ENCODE peak calls at places on chromosome 3, in nine cellular contexts. K is heart left ventricle, S is spleen, F is right lobe of liver, B is tibial nerve, N is suprapubic skin, A is ovary, Q is breast epithelium, I is transverse colon. W is an unnamed sample.

GRCh38 chr3:72657666-72658065 is 190.6 kb downstream of the SHQ1 start:
- DNase-seq in F (no peak), B (no peak), A (no peak), S (no peak), I (no peak), N (no peak), K (no peak), Q (no peak), W (no peak)

GRCh38 chr3:105944721-105945120 is 75.9 kb upstream of the CBLB start:
- DNase-seq in N (no peak), A (no peak), F (no peak), I (no peak), B (no peak), Q (no peak), S (no peak), K (no peak), W (no peak)

GRCh38 chr3:69882560-69882959 is 117.0 kb upstream of the SAMMSON start:
- DNase-seq in S (no peak), I (no peak), A (no peak), N (no peak), Q (no peak), K (no peak), B (no peak), F (no peak), W (no peak)

GRCh38 chr3:38438421-38438820 is 15.3 kb upstream of the ACVR2B start:
- DNase-seq in B (peak; percentile 50), K (no peak), S (no peak), N (no peak), A (no peak), Q (no peak), F (no peak), I (peak; percentile 21), W (no peak)

GRCh38 chr3:10553586-10554235 is 48.3 kb upstream of the ATP2B2 start:
- DNase-seq in B (no peak), N (peak; percentile 35), A (no peak), Q (no peak), S (no peak), K (no peak), I (no peak), F (peak; percentile 7), W (no peak)

GRCh38 chr3:44478055-44478468 is 592 bp upstream of the ZNF445 start:
- DNase-seq in N (no peak), I (no peak), B (no peak), F (no peak), K (no peak), A (no peak), Q (no peak), S (no peak), W (no peak)

GRCh38 chr3:30688776-30689175 is 82.4 kb downstream of the TGFBR2 start:
- DNase-seq in K (peak; percentile 49), N (no peak), S (no peak), B (no peak), I (peak; percentile 49), Q (no peak), F (no peak), A (no peak), W (no peak)

GRCh38 chr3:184562146-184562861 is 719 bp downstream of the EPHB3 start:
- DNase-seq in S (peak; percentile 82), I (no peak), K (peak; percentile 27), F (no peak), A (peak; percentile 65), Q (no peak), N (no peak), B (no peak), W (peak; percentile 45)

GRCh38 chr3:71245971-71246860 is 337.3 kb downstream of the FOXP1 start:
- DNase-seq in F (no peak), A (peak; percentile 48), B (no peak), S (no peak), N (no peak), K (peak; percentile 32), I (no peak), Q (no peak), W (no peak)

GRCh38 chr3:185103359-185104127 is 49.3 kb downstream of the C3orf70 start:
- DNase-seq in I (no peak), Q (no peak), B (no peak), K (no peak), A (no peak), N (no peak), F (no peak), S (no peak), W (no peak)

GRCh38 chr3:197394464-197395321 is 96.3 kb upstream of the DLG1 start:
- DNase-seq in K (peak; percentile 89), A (peak; percentile 70), Q (peak; percentile 90), I (no peak), F (no peak), B (peak; percentile 31), N (no peak), S (peak; percentile 41), W (peak; percentile 61)

GRCh38 chr3:124315215-124316033 is 323.5 kb upstream of the ROPN1 start:
- DNase-seq in B (no peak), I (no peak), F (no peak), Q (no peak), A (no peak), K (no peak), N (no peak), S (no peak), W (no peak)

GRCh38 chr3:138774529-138775253 is 60.0 kb downstream of the PIK3CB start:
- DNase-seq in F (no peak), A (no peak), I (peak; percentile 48), S (no peak), N (no peak), K (peak; percentile 69), Q (peak; percentile 45), B (peak; percentile 82), W (peak; percentile 79)

GRCh38 chr3:25156526-25157075 is 271.5 kb upstream of the RARB start:
- DNase-seq in Q (no peak), A (no peak), I (no peak), F (no peak), K (no peak), S (no peak), B (peak; percentile 9), N (no peak), W (peak; percentile 18)

GRCh38 chr3:8938021-8938420 is 25.3 kb downstream of the RAD18 start:
- DNase-seq in A (no peak), N (no peak), S (no peak), I (no peak), F (no peak), Q (no peak), B (no peak), K (no peak), W (no peak)

GRCh38 chr3:49805884-49806701 is 3.0 kb downstream of the INKA1 start:
- DNase-seq in I (peak; percentile 44), K (peak; percentile 41), F (no peak), A (peak; percentile 67), B (peak; percentile 21), N (no peak), Q (no peak), S (peak; percentile 89), W (peak; percentile 54)

GRCh38 chr3:157098121-157098822 is 61.7 kb downstream of the CCNL1 start:
- DNase-seq in A (no peak), N (no peak), B (no peak), S (no peak), I (no peak), F (no peak), K (no peak), Q (no peak), W (no peak)

GRCh38 chr3:13524979-13525669 is 23.8 kb upstream of the FBLN2 start:
- DNase-seq in B (no peak), A (no peak), N (no peak), F (no peak), S (no peak), Q (no peak), K (no peak), I (no peak), W (peak; percentile 44)

GRCh38 chr3:31831526-31832034 is 149.5 kb downstream of the OSBPL10 start:
- DNase-seq in Q (no peak), F (no peak), B (no peak), S (no peak), I (no peak), A (no peak), N (no peak), K (no peak), W (no peak)

GRCh38 chr3:174439621-174440349 is 419.3 kb upstream of the NAALADL2 start:
- DNase-seq in A (no peak), F (no peak), N (peak; percentile 64), K (peak; percentile 31), B (peak; percentile 41), I (peak; percentile 17), Q (peak; percentile 27), S (no peak), W (peak; percentile 27)

GRCh38 chr3:167203062-167203461 is 177.0 kb downstream of the ZBBX start:
- DNase-seq in K (no peak), B (no peak), N (no peak), Q (no peak), F (no peak), I (no peak), A (no peak), S (no peak), W (no peak)

GRCh38 chr3:190306513-190307163 is 15.6 kb downstream of the CLDN1 start:
- DNase-seq in S (no peak), B (peak; percentile 67), I (no peak), Q (no peak), N (no peak), K (no peak), F (peak; percentile 83), A (no peak), W (peak; percentile 82)

GRCh38 chr3:127012091-127012490 is 29.2 kb downstream of the PLXNA1 start:
- DNase-seq in I (no peak), K (no peak), A (no peak), B (no peak), N (no peak), Q (no peak), F (no peak), S (no peak), W (no peak)
- TF ChIP-seq POLR2A in I (no peak), K (no peak), A (no peak), B (no peak), N (no peak), Q (no peak), F (no peak), S (no peak), W (no peak)

GRCh38 chr3:195880037-195880431 is 28.3 kb downstream of the TNK2 start:
- DNase-seq in N (no peak), I (no peak), K (no peak), F (no peak), B (no peak), Q (no peak), A (no peak), S (no peak), W (no peak)
- H3K36me3 ChIP-seq in N (peaks cover 80% of the 10 kb centered on the region), I (no peaks in the 10 kb centered on the region), K (no peaks in the 10 kb centered on the region), F (peaks cover 10% of the 10 kb centered on the region), B (peaks cover 8% of the 10 kb centered on the region), Q (no peaks in the 10 kb centered on the region), A (no peaks in the 10 kb centered on the region), S (peaks cover 86% of the 10 kb centered on the region), W (no peaks in the 10 kb centered on the region)

DNA sequence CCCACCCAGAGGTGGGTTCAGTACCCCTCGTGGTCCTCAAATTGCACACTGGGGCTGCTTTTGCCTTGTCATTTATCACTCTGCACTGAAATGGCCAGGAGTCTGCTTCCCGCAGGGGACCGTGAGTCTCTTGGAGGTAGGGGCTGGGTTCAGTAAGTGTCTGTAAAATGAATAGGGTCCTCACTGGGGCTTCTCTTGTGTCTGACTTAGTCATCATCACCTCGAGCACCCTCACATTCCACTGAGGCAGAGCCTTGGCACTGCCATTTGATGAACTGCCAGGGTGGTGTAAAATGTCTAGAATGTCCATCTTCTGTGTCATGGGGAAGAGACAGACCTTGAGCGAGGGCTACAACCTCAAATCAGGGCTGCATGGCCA is 61.0 kb upstream of the RYK start:
- DNase-seq in I (no peak), F (no peak), N (no peak), K (no peak), B (no peak), S (no peak), Q (no peak), A (no peak), W (no peak)
- H3K4me1 ChIP-seq in I (peaks cover 33% of the 10 kb centered on the region), F (peaks cover 69% of the 10 kb centered on the region), N (peaks cover 76% of the 10 kb centered on the region), K (peaks cover 30% of the 10 kb centered on the region), B (peaks cover 17% of the 10 kb centered on the region), S (peaks cover 22% of the 10 kb centered on the region), Q (peaks cover 3% of the 10 kb centered on the region), A (peaks cover 25% of the 10 kb centered on the region), W (peaks cover 16% of the 10 kb centered on the region)

GRCh38 chr3:20022954-20023644 is 11.0 kb upstream of the PP2D1 start:
- DNase-seq in A (no peak), F (no peak), K (no peak), Q (no peak), I (no peak), S (no peak), B (no peak), N (no peak), W (no peak)
- TF ChIP-seq POLR2A in A (no peak), F (no peak), K (no peak), Q (no peak), I (no peak), S (no peak), B (no peak), N (no peak), W (no peak)

W was measured in uterus.